ENCODE peak calls at places on chromosomes 4 and X, in nine cellular contexts. L is K562, G is SK-N-SH, J is upper lobe of left lung, P is transverse colon, F is breast epithelium, O is sigmoid colon, B is GM12891, K is H1. Y is an unnamed sample.

GRCh38 chr4:102687982-102688433 is 72.8 kb downstream of the MANBA start:
- DNase-seq in K (no peak), G (no peak), J (no peak), O (no peak), P (no peak), B (no peak), L (no peak), F (no peak), Y (no peak)

GRCh38 chr4:88240297-88240714 is 44.1 kb downstream of the PPM1K start:
- DNase-seq in O (peak), B (no peak), K (no peak), L (no peak), F (no peak), P (peak), J (peak), G (no peak), Y (no peak)

GRCh38 chrX:71872542-71873458 is 37.8 kb upstream of the NHSL2 start:
- DNase-seq in K (no peak), G (no peak), O (no peak), P (no peak), F (no peak), B (no peak), J (no peak), L (no peak), Y (no peak)

GRCh38 chrX:70445197-70445656 is 592 bp downstream of the DLG3 start:
- DNase-seq in G (peak), J (no peak), F (no peak), O (no peak), K (no peak), P (no peak), B (no peak), L (no peak), Y (no peak)

GRCh38 chrX:9745417-9746115 is 20.1 kb downstream of the GPR143 start:
- DNase-seq in B (no peak), F (no peak), O (no peak), K (no peak), L (no peak), P (no peak), G (no peak), J (no peak), Y (no peak)

GRCh38 chrX:130716822-130717405 is 186.1 kb downstream of the ENOX2 start:
- DNase-seq in K (no peak), G (no peak), O (no peak), F (no peak), P (no peak), L (no peak), B (no peak), J (no peak), Y (no peak)

GRCh38 chr4:111283066-111283677 is 660.3 kb upstream of the PITX2 start:
- DNase-seq in O (peak), F (peak), L (peak), B (peak), G (peak), K (peak), P (peak), J (peak), Y (peak)

GRCh38 chr4:72323227-72323626 is 245.8 kb downstream of the ADAMTS3 start:
- DNase-seq in G (no peak), J (no peak), O (no peak), K (no peak), L (no peak), F (no peak), B (no peak), P (no peak), Y (no peak)

GRCh38 chrX:118448273-118448783 is 47.3 kb upstream of the DOCK11 start:
- DNase-seq in F (no peak), G (no peak), P (no peak), J (no peak), L (no peak), K (no peak), B (no peak), O (no peak), Y (no peak)

GRCh38 chrX:129557844-129558243 is 17.8 kb downstream of the OCRL start:
- DNase-seq in K (no peak), F (no peak), O (no peak), G (no peak), J (no peak), P (no peak), L (peak), B (no peak), Y (no peak)

GRCh38 chrX:15328821-15329220 is 6.5 kb downstream of the PIGA start:
- DNase-seq in P (no peak), L (no peak), J (no peak), B (no peak), O (no peak), K (no peak), F (no peak), G (no peak), Y (no peak)

GRCh38 chrX:133384454-133384853 is 30.8 kb downstream of the GPC4 start:
- DNase-seq in P (no peak), K (no peak), B (no peak), J (no peak), G (no peak), L (no peak), F (no peak), O (no peak), Y (no peak)

GRCh38 chr4:10619220-10619619 is 65.3 kb downstream of the CLNK start:
- DNase-seq in O (no peak), G (no peak), L (no peak), P (peak), B (no peak), F (peak), J (no peak), K (no peak), Y (no peak)

GRCh38 chr4:16896871-16897270 is 1.6 kb downstream of the LDB2 start:
- DNase-seq in G (no peak), F (no peak), B (no peak), P (no peak), J (no peak), L (no peak), K (no peak), O (no peak), Y (no peak)

GRCh38 chr4:43241104-43241503 is 348.6 kb downstream of the GRXCR1 start:
- DNase-seq in J (no peak), B (no peak), O (no peak), G (no peak), P (no peak), K (no peak), F (no peak), L (no peak), Y (no peak)

GRCh38 chr4:64940698-64941097 is 531.4 kb upstream of the TECRL start:
- DNase-seq in L (no peak), G (no peak), F (no peak), K (no peak), J (no peak), B (no peak), O (no peak), P (no peak), Y (peak)

GRCh38 chrX:20433376-20433775 is 166.7 kb upstream of the RPS6KA3 start:
- DNase-seq in P (no peak), L (no peak), O (no peak), B (no peak), G (no peak), K (no peak), F (no peak), J (no peak), Y (no peak)

GRCh38 chr4:37760840-37761239 is 65.6 kb upstream of the PGM2 start:
- DNase-seq in L (no peak), G (no peak), B (no peak), K (no peak), F (no peak), O (no peak), J (no peak), P (no peak), Y (no peak)

GRCh38 chrX:31058284-31058683 is 13.6 kb downstream of the FTHL17 start:
- DNase-seq in J (peak), K (no peak), O (no peak), L (no peak), F (no peak), P (no peak), G (no peak), B (no peak), Y (no peak)

GRCh38 chr4:6405417-6405747 is 67.0 kb downstream of the PPP2R2C start:
- DNase-seq in J (no peak), L (no peak), P (no peak), O (no peak), G (peak), K (no peak), B (no peak), F (no peak), Y (no peak)

GRCh38 chr4:6410078-6410477 is 62.3 kb downstream of the PPP2R2C start:
- DNase-seq in O (no peak), B (no peak), J (no peak), G (no peak), K (no peak), L (no peak), F (no peak), P (no peak), Y (no peak)

GRCh38 chr4:6410664-6411063 is 61.8 kb downstream of the PPP2R2C start:
- DNase-seq in K (no peak), J (no peak), B (no peak), L (no peak), G (no peak), O (no peak), F (no peak), P (no peak), Y (no peak)

GRCh38 chr4:6408263-6408662 is 64.2 kb downstream of the PPP2R2C start:
- DNase-seq in K (no peak), O (no peak), G (no peak), F (no peak), L (peak), J (no peak), P (no peak), B (no peak), Y (no peak)

DNA sequence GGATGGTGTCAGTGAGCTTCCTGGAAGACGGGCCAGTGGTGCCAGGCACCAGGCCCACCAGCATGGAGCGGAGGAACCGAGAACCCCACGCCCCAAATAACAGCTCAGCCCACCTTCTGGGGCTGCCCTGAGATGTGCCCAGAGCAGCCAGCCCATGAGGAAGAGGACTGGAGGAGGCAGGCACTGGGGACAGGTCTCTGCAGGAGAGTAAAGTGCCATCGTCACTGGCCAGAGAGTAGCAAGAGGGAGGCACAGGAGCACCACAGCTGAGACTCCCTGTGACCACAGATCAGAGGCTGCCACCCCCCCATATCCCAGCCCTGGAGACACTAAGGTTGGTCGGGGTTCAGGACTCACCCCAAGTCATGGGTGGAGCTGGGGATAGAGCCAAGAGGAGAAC is 63.0 kb downstream of the PPP2R2C start:
- DNase-seq in K (no peak), L (no peak), J (no peak), F (no peak), O (no peak), G (no peak), P (no peak), B (no peak), Y (no peak)
- TF ChIP-seq POLR2AphosphoS5 in K (no peak), L (no peak), J (no peak), F (no peak), O (no peak), G (no peak), P (no peak), B (no peak), Y (no peak)

GRCh38 chr4:8315343-8316250 is 46.0 kb downstream of the HTRA3 start:
- DNase-seq in G (peak), P (peak), O (peak), J (peak), B (no peak), K (no peak), F (no peak), L (no peak), Y (no peak)
- TF ChIP-seq POLR2AphosphoS5 in G (no peak), P (no peak), O (peak), J (no peak), B (no peak), K (no peak), F (no peak), L (no peak), Y (no peak)

GRCh38 chrX:13215729-13216128 is 104.1 kb downstream of the ATXN3L start:
- DNase-seq in K (no peak), L (no peak), O (no peak), P (no peak), B (no peak), F (no peak), G (no peak), J (no peak), Y (no peak)

GRCh38 chrX:13208281-13208935 is 111.4 kb downstream of the ATXN3L start:
- DNase-seq in K (no peak), P (no peak), F (no peak), J (no peak), L (no peak), B (no peak), O (no peak), G (no peak), Y (no peak)

GRCh38 chrX:13216139-13216538 is 103.7 kb downstream of the ATXN3L start:
- DNase-seq in P (no peak), L (no peak), G (no peak), F (no peak), J (no peak), K (no peak), B (no peak), O (no peak), Y (no peak)

DNA sequence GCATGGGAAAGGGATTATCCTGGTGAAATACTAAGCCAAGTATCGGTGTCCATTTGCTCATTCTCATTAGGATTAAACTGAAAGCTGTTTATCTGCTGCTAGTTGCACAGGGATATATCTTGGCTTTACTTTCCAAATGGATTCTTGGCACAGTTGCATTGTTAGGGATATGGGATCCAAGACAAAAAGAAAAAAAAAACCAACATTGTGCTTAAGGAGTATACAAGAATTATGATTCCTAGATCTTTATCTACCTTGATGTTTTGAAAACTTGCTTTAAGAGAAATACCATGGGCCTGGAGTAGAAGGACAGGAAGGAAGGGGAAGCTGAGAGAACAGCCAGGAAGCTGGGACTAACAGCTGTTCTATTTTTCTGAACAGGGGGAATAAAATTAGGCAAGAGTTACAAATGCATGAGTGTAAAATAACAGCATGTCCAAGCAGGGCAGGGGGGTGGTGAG is 107.6 kb downstream of the ATXN3L start:
- DNase-seq in L (no peak), F (no peak), J (no peak), B (no peak), O (no peak), G (no peak), K (no peak), P (no peak), Y (no peak)
- TF ChIP-seq POLR2AphosphoS5 in L (no peak), F (no peak), J (no peak), B (no peak), O (no peak), G (no peak), K (no peak), P (no peak), Y (no peak)

GRCh38 chr4:20252656-20253271 is 1.1 kb downstream of the SLIT2 start:
- DNase-seq in B (peak), G (peak), P (peak), K (no peak), F (no peak), J (peak), O (peak), L (no peak), Y (no peak)

GRCh38 chr4:20253272-20253798 is 1.6 kb downstream of the SLIT2 start:
- DNase-seq in L (no peak), F (no peak), G (no peak), J (no peak), B (no peak), P (no peak), K (no peak), O (peak), Y (no peak)

GRCh38 chr4:20253799-20254409 is 2.2 kb downstream of the SLIT2 start:
- DNase-seq in G (peak), F (no peak), L (no peak), J (peak), K (no peak), B (peak), O (peak), P (peak), Y (no peak)

GRCh38 chr4:20251061-20251795 is 477 bp upstream of the SLIT2 start:
- DNase-seq in J (no peak), L (peak), K (no peak), F (no peak), G (no peak), O (no peak), B (no peak), P (no peak), Y (no peak)

DNA sequence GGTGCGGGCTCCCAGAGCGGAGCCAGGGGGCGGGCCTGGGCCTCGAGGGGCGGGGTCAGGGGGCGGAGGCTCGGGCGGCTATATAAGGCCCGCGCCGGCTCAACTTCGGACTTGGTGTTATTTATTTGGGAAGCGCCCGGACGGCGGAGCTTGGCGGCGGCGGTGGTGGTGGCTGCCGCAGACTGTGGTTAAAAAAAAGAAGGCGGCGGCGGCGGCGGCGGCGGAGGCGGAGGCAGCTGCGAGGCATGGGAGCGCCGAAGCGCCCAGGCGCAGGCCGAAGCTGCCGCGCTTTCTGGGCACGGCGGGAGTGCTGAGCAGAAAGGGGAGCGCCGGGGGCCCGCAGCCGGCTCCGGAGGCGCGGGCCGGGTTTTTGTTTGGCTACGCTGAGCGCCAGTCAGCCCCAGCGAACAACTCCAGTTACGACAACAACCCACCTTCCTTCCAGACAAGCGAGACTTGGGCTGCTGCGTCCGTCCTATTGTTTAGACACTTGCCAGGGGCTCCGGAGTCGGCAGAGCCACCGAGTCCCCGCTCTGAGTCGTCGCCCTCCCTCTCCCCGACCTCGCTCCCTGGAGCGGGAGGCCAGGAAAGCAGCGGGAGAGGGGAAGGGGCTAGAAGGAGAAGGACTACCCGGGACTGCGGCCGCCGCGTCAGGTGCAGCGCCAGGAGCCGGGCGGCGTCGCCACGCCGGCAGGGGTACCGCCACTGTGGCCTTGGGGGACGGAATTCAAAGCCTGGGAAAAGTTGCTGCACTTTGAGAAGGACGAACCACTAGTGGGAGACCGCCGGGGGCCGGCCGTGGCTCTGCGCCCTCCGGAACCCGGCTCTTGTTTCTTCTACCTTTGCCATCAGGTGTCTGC is at the start of gene SLIT2:
- DNase-seq in G (peak), K (no peak), B (peak), O (peak), L (peak), F (peak), J (peak), P (peak), Y (no peak)
- TF ChIP-seq POLR2AphosphoS5 in G (peak), K (peak), B (no peak), O (peak), L (no peak), F (no peak), J (no peak), P (peak), Y (no peak)

DNA sequence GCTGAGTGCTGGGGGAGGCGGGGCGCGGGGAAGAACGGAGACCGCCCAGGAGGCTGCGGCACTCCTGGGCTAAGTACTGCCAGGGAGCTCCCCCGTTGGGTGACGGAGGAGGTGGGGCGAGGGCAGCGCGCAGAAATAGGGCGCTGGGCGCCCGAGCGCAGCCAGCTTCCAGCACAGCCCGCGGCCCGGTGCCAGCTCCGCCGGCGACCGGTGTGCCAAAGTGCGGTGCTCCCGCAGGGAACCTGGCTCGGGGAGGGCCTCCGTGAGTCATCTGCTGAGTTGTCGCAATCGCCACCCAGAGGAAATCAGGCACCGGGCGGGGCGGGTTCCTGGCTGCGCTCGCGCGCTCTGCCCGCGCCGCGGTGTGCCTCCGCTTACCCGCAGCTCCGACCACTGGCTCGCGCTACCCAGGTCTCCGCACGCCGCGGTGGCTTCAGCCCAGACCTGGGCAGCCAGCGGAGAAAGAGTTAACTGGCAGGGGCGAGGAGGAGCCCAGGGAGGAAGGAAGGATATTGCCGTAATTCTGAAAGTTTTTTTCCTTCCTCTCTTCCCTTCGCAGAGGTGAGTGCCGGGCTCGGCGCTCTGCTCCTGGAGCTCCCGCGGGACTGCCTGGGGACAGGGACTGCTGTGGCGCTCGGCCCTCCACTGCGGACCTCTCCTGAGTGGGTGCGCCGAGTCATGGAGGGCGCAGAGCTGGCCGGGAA is at the start of gene GPAT3:
- DNase-seq in P (peak), G (peak), L (peak), O (peak), K (no peak), F (peak), J (peak), B (peak), Y (peak)
- TF ChIP-seq POLR2AphosphoS5 in P (peak), G (no peak), L (no peak), O (peak), K (no peak), F (peak), J (no peak), B (no peak), Y (peak)

DNA sequence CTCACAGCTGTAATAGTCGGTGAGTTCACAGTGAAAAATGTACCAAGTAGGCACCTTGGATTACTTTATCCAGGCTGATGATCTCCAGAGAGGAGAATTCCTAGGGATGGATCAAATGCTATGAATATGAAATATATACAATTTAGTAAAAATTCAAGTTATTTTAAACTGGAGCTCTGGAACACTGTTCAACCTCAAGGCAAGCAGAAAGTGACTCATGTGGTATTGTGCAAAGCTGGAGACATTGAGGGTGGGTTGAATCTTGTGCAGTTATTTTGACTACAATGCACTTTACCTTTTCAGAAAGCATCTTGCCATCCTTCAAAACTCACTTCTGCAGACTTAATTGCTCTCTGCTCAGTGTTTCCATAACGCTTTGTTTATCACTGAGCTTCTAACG is 43.4 kb downstream of the OSTC start:
- DNase-seq in K (no peak), J (no peak), L (no peak), P (no peak), G (no peak), B (no peak), F (no peak), O (no peak), Y (no peak)
- TF ChIP-seq POLR2AphosphoS5 in K (no peak), J (no peak), L (no peak), P (no peak), G (no peak), B (no peak), F (no peak), O (no peak), Y (no peak)

Y was measured in Panc1.